ENCODE peak calls at places on chromosomes 3 and 15, in ten cellular contexts. H, D, A, Y, Z, L, P, K, N and V are unnamed samples. For H3K4me1 and H3K27me3, the result is how much of the 10 kb centered on the place peaks cover.

GRCh38 chr3:148158210-148158609 is 539.5 kb upstream of the AGTR1 start:
- DNase-seq in H (no peak), D (no peak), A (no peak), Y (no peak), Z (no peak), L (peak), P (no peak), K (peak), N (no peak), V (no peak)

GRCh38 chr15:69080203-69080957 is 65.9 kb downstream of the NOX5 start:
- DNase-seq in H (no peak), D (no peak), A (peak), Y (no peak), Z (no peak), L (peak), P (no peak), K (peak), N (peak), V (peak)

GRCh38 chr3:138725116-138725515 is 109.6 kb downstream of the PIK3CB start:
- DNase-seq in H (no peak), D (no peak), A (no peak), Y (no peak), Z (no peak), L (no peak), P (no peak), K (no peak), N (no peak), V (no peak)

GRCh38 chr3:183108002-183108449 is 8.7 kb upstream of the MCCC1 start:
- DNase-seq in H (no peak), D (no peak), A (no peak), Y (no peak), Z (no peak), L (peak), P (no peak), K (peak), N (no peak), V (no peak)

GRCh38 chr3:59766165-59766872 is 716.5 kb upstream of the CFAP20DC start:
- DNase-seq in H (no peak), D (no peak), A (no peak), Y (no peak), Z (no peak), L (no peak), P (no peak), K (peak), N (no peak), V (no peak)

GRCh38 chr3:55951371-55951770 is 464.3 kb upstream of the WNT5A start:
- DNase-seq in H (no peak), D (no peak), A (no peak), Y (no peak), Z (no peak), L (no peak), P (no peak), K (no peak), N (no peak), V (no peak)

GRCh38 chr3:77686560-77686959 is 646.7 kb downstream of the ROBO2 start:
- DNase-seq in H (no peak), D (no peak), A (peak), Y (no peak), Z (no peak), L (no peak), P (no peak), K (no peak), N (no peak), V (no peak)

GRCh38 chr15:84603630-84604379 is 3.0 kb downstream of the ZSCAN2 start:
- DNase-seq in H (no peak), D (no peak), A (peak), Y (no peak), Z (no peak), L (no peak), P (no peak), K (no peak), N (no peak), V (no peak)

GRCh38 chr15:66253643-66254363 is at the start of gene MEGF11:
- DNase-seq in H (no peak), D (no peak), A (peak), Y (peak), Z (no peak), L (peak), P (no peak), K (peak), N (peak), V (peak)

GRCh38 chr3:37256447-37256846 is 82.1 kb upstream of the LRRFIP2 start:
- DNase-seq in H (no peak), D (no peak), A (no peak), Y (no peak), Z (no peak), L (peak), P (no peak), K (no peak), N (peak), V (no peak)

GRCh38 chr15:24919446-24919845 is 35.3 kb upstream of the SNRPN start:
- DNase-seq in H (no peak), D (no peak), A (peak), Y (no peak), Z (no peak), L (peak), P (no peak), K (no peak), N (no peak), V (no peak)

GRCh38 chr3:188092648-188093047 is 61.3 kb upstream of the LPP start:
- DNase-seq in H (no peak), D (no peak), A (no peak), Y (peak), Z (no peak), L (no peak), P (no peak), K (no peak), N (no peak), V (no peak)

GRCh38 chr3:11290743-11291680 is 18.8 kb downstream of the ATG7 start:
- DNase-seq in H (no peak), D (peak), A (no peak), Y (no peak), Z (no peak), L (peak), P (no peak), K (peak), N (no peak), V (no peak)

GRCh38 chr3:172201136-172201989 is 162.0 kb downstream of the FNDC3B start:
- DNase-seq in H (peak), D (no peak), A (no peak), Y (no peak), Z (peak), L (no peak), P (no peak), K (peak), N (no peak), V (peak)

DNA sequence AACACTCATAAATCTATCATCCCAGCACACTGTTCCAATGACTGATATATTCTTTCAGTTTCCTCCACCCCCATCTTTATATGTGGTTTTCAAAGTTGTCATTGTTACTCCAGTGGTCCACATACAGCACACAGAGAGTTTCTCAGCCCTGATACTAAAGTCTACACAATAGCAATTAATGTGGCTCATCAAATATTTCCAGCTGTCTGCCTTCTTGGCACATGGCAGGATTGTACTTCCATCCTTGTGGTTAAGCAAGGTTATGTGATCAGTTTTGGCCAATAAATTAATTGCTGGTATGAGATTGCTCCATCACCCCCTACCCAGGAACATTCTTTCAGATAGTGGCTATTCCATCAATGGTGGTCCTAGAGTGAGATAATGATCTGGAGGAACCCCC is 221.8 kb downstream of the PDCD6IP start:
- DNase-seq in H (no peak), D (no peak), A (no peak), Y (no peak), Z (no peak), L (no peak), P (no peak), K (peak), N (no peak), V (no peak)
- H3K4me1 ChIP-seq in H (under half), D (under half), A (under half), Y (under half), Z (under half), L (under half), P (under half), K (under half), N (under half), V (under half)

GRCh38 chr3:141521781-141522180 is 35.0 kb downstream of the RASA2 start:
- DNase-seq in H (no peak), D (no peak), A (no peak), Y (no peak), Z (no peak), L (no peak), P (no peak), K (no peak), N (no peak), V (no peak)

GRCh38 chr3:141526709-141527108 is 39.9 kb downstream of the RASA2 start:
- DNase-seq in H (no peak), D (no peak), A (no peak), Y (no peak), Z (no peak), L (peak), P (no peak), K (no peak), N (no peak), V (no peak)

GRCh38 chr3:141523615-141524375 is 37.0 kb downstream of the RASA2 start:
- DNase-seq in H (no peak), D (no peak), A (no peak), Y (no peak), Z (no peak), L (peak), P (no peak), K (no peak), N (no peak), V (no peak)

GRCh38 chr3:141525813-141526212 is 39.0 kb downstream of the RASA2 start:
- DNase-seq in H (no peak), D (no peak), A (no peak), Y (no peak), Z (no peak), L (no peak), P (no peak), K (no peak), N (no peak), V (no peak)

DNA sequence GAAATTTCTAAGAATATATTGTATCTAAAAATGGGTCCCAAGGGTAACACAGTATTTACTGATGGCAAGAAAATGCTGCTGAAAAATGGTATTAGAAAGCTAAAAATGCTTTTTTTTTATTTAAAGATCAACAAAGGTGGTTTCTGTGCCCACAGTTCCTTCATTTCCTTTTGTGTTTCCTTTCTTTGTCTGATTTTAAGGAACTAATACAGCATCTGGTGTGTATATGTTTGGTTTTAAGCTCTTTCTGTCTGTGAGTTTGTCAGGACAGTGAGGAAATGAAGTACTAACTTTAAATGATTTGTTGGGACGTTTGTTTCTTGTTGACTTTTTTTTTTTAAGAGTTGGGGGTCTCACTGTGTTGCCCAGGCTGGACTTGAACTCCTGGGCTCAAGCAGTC is 38.2 kb downstream of the RASA2 start:
- DNase-seq in H (no peak), D (no peak), A (no peak), Y (no peak), Z (no peak), L (no peak), P (no peak), K (no peak), N (no peak), V (no peak)
- H3K27ac ChIP-seq in H (no peak), D (no peak), A (no peak), Y (peak), Z (no peak), L (no peak), P (peak), K (no peak), N (no peak), V (no peak)

DNA sequence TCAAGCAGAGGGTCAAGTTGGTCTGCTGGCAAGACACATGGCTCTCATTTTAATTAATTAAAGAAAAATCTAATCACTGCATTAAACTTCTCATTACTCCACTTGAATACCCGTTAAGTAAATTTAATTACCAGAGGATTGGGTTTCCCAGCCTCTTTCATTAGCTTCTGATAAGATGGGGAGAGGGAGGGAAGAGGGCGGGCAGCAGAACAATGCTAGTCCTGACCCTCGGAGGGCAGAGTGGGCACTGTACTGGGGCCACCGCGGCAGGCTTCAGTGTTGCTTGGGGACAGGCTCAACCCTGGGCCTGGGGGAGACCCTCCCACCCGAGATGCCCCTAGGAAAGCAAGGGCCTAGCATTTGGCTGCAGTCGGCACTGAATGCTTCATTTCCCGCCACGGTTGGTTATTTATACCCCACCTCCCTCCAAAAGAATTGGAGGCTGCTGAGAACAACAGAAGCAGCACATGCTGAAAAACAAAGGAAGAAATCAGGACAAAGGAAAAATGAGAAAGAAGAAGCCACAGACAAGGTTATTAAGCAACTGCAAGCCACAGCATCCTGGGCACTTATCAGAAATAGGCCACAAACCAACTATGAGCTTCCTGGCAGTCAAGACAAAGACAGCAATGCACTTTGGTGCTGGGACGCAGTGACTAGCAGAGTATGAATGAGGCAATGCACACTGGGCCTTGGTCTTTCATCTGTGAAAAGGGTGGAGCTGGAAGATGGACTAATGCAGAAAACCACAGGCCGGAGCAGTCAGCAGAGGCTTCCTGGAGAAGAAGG is 55.8 kb upstream of the LINGO1 start:
- DNase-seq in H (no peak), D (no peak), A (no peak), Y (no peak), Z (no peak), L (no peak), P (no peak), K (no peak), N (no peak), V (no peak)
- H3K27me3 ChIP-seq in H (under half), D (under half), A (under half), Y (under half), Z (under half), L (half or more), P (under half), K (under half), N (under half), V (under half)

GRCh38 chr3:3806092-3806491 is 6.9 kb downstream of the LRRN1 start:
- DNase-seq in H (no peak), D (no peak), A (no peak), Y (no peak), Z (no peak), L (no peak), P (no peak), K (no peak), N (peak), V (no peak)
- H3K4me1 ChIP-seq in H (under half), D (under half), A (under half), Y (under half), Z (under half), L (under half), P (under half), K (under half), N (under half), V (under half)

DNA sequence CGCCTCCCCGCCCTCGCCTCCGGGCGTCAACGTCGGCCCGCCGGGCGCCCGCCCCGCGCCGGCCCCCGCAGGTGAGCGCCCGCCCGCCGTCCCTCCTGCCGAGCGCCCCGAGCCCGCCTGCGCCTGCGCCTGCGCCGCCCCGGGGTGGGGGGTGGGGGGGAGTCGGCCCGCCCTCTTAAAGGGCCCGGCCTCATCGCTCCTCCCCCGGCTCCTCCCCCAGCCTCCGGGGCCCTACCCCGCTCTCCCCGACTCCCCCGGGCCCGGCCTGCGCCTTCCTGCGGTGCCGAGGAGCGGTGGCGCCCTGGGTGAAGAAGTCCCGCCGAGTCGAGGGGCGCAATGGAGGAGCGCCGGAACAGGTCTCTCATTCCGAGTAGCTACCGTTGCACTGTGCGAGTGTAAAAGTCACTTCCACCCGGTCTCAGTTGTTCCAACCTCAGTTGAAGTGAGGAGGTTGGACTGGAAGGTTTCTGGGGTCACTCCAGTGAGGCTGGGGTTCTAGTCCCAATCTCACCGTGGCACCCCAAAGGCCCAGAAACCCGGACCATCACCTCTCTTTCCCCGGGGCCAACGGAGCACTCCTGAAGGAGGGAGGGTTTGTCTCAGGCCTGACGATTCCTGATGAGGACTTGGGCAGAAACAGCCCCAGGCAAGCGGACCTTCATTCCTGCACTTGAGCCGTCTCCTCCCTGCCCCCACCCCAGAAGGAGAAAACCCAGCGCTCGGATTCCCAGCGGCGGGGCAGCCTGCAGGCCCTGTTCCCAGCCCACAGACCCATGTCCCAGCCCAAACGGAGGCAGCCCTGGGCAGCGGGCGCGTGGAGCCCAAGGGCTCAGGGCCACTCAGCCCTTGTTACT is 1.5 kb upstream of the TNK2 start:
- DNase-seq in H (peak), D (peak), A (peak), Y (peak), Z (peak), L (peak), P (peak), K (peak), N (peak), V (peak)
- H3K27ac ChIP-seq in H (peak), D (peak), A (no peak), Y (peak), Z (peak), L (no peak), P (peak), K (peak), N (no peak), V (peak)

DNA sequence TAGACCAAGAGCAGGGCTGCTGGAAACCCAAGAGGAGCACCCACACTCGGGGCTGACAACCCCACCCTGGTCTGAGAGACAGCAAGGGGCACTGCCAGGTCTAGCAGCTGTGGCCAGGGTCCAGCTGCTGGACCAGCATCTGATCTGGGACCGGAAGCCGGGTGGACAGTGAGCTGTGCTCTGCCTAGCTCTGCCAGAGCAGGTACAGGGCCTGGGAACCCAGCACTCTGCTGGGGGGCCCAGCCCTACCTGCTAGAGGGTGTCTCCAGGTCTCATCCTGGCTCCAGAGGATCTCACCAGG is 132.5 kb upstream of the PRR20G start:
- DNase-seq in H (no peak), D (no peak), A (no peak), Y (no peak), Z (no peak), L (no peak), P (no peak), K (no peak), N (no peak), V (peak)
- H3K27me3 ChIP-seq in H (under half), D (under half), A (under half), Y (under half), Z (under half), L (half or more), P (under half), K (under half), N (under half), V (under half)

DNA sequence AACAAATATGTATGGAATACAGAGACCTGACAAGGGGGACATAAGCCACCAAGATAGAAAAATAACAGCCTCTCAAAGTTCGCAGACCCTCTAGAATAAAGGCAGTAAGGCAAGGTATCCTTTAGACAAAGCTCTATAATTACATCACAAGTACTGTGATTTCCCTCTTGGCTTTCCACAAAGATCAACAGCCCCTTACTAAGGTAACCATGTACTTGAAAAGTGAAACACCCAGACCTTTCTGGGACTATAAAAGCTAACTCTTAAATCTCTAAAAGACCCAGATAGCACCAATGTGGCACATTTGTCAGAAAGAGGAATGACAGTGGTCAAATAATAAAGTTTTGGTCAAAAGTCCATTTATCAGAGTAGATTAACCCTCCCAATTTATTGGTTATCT is 51.9 kb downstream of the TBL1XR1 start:
- DNase-seq in H (no peak), D (no peak), A (no peak), Y (no peak), Z (no peak), L (no peak), P (no peak), K (no peak), N (no peak), V (no peak)
- H3K4me1 ChIP-seq in H (under half), D (half or more), A (under half), Y (under half), Z (half or more), L (under half), P (under half), K (under half), N (under half), V (under half)

GRCh38 chr15:55742927-55743614 is at the start of gene PRTG:
- DNase-seq in H (peak), D (no peak), A (peak), Y (no peak), Z (peak), L (peak), P (no peak), K (peak), N (peak), V (peak)
- H3K27ac ChIP-seq in H (peak), D (no peak), A (no peak), Y (no peak), Z (peak), L (no peak), P (no peak), K (no peak), N (peak), V (peak)

GRCh38 chr3:162166543-162166942 is 669.9 kb downstream of the OTOL1 start:
- DNase-seq in H (no peak), D (no peak), A (no peak), Y (no peak), Z (no peak), L (no peak), P (no peak), K (no peak), N (no peak), V (no peak)
- H3K27me3 ChIP-seq in H (under half), D (under half), A (under half), Y (under half), Z (under half), L (under half), P (under half), K (under half), N (under half), V (under half)

GRCh38 chr3:99016452-99016851 is 115.0 kb upstream of the DCBLD2 start:
- DNase-seq in H (no peak), D (no peak), A (no peak), Y (no peak), Z (no peak), L (no peak), P (no peak), K (no peak), N (no peak), V (no peak)

GRCh38 chr3:99023590-99024192 is 122.2 kb upstream of the DCBLD2 start:
- DNase-seq in H (no peak), D (no peak), A (no peak), Y (no peak), Z (no peak), L (peak), P (no peak), K (peak), N (peak), V (no peak)

DNA sequence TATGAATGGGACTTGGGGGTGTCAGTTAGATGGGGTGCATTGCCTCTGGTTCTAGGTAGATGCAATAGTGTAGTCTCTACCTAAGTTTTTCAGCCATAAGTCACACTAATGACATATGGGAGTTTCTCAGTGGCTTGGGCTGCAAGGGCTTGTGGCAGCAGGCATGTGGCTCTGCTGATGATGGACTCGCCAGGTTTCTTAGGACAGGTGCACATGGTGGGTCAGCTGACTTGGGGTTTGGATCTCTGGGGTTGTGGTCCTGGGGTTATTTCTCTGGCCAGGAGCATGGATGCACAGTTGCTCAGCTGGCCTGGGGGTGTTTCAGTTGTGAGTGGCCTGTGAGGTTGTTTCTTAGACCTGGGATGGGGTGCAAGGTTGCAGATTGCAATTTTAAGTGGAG is 120.0 kb upstream of the DCBLD2 start:
- DNase-seq in H (no peak), D (no peak), A (no peak), Y (no peak), Z (no peak), L (no peak), P (no peak), K (no peak), N (no peak), V (no peak)
- H3K4me1 ChIP-seq in H (under half), D (under half), A (under half), Y (under half), Z (under half), L (under half), P (under half), K (under half), N (under half), V (under half)